ENCODE peak calls at places on chromosomes 11 and 22, in four cellular contexts. G, V, N and I are unnamed samples.

GRCh38 chr22:32754413-32755041 is 47.0 kb upstream of the TIMP3 start:
- DNase-seq in G (no peak), V (peak), N (no peak), I (no peak)

GRCh38 chr11:75262961-75263852 is 22.6 kb downstream of the TPBGL start:
- DNase-seq in G (no peak), V (no peak), N (no peak), I (no peak)

GRCh38 chr22:22922954-22923319 is 35.3 kb downstream of the IGLL5 start:
- DNase-seq in G (peak), V (no peak), N (no peak), I (no peak)

GRCh38 chr22:49935561-49935960 is 17.1 kb downstream of the CRELD2 start:
- DNase-seq in G (no peak), V (peak), N (no peak), I (no peak)

GRCh38 chr11:14336507-14337503 is 22.2 kb downstream of the RRAS2 start:
- DNase-seq in G (no peak), V (peak), N (no peak), I (no peak)

GRCh38 chr11:34542085-34542484 is 28.5 kb upstream of the ELF5 start:
- DNase-seq in G (no peak), V (no peak), N (no peak), I (no peak)

GRCh38 chr11:57680552-57680874 is 12.6 kb downstream of the ZDHHC5 start:
- DNase-seq in G (no peak), V (peak), N (no peak), I (no peak)

GRCh38 chr22:28296452-28296851 is 377.4 kb upstream of the PITPNB start:
- DNase-seq in G (no peak), V (no peak), N (no peak), I (no peak)

GRCh38 chr11:12802418-12803085 is 128.3 kb downstream of the TEAD1 start:
- DNase-seq in G (no peak), V (peak), N (no peak), I (no peak)

GRCh38 chr11:71190551-71190950 is 61.8 kb downstream of the SHANK2 start:
- DNase-seq in G (no peak), V (no peak), N (no peak), I (no peak)

GRCh38 chr11:73277467-73277866 is 5.3 kb downstream of the P2RY6 start:
- DNase-seq in G (no peak), V (no peak), N (no peak), I (no peak)

GRCh38 chr11:3104051-3104714 is 47.0 kb upstream of the CARS1 start:
- DNase-seq in G (no peak), V (no peak), N (no peak), I (no peak)

GRCh38 chr11:2377511-2378443 is 667 bp downstream of the CD81 start:
- DNase-seq in G (peak), V (peak), N (peak), I (no peak)

GRCh38 chr11:106160494-106160893 is 83.0 kb downstream of the AASDHPPT start:
- DNase-seq in G (no peak), V (no peak), N (no peak), I (no peak)

GRCh38 chr11:99229544-99229943 is 208.8 kb downstream of the CNTN5 start:
- DNase-seq in G (no peak), V (no peak), N (no peak), I (no peak)

GRCh38 chr11:533049-533585 is 2.3 kb downstream of the HRAS start:
- DNase-seq in G (no peak), V (no peak), N (no peak), I (no peak)

GRCh38 chr11:41486436-41486835 is 27.0 kb upstream of the LRRC4C start:
- DNase-seq in G (no peak), V (no peak), N (no peak), I (no peak)

GRCh38 chr11:133015457-133015856 is 516.8 kb downstream of the OPCML start:
- DNase-seq in G (no peak), V (no peak), N (no peak), I (no peak)

GRCh38 chr11:94717667-94718066 is 50.5 kb upstream of the AMOTL1 start:
- DNase-seq in G (no peak), V (no peak), N (no peak), I (no peak)

GRCh38 chr11:113286001-113286400 is 28.4 kb upstream of the TTC12 start:
- DNase-seq in G (no peak), V (no peak), N (no peak), I (no peak)

GRCh38 chr22:32310777-32311176 is 46.9 kb upstream of the RFPL3 start:
- DNase-seq in G (no peak), V (no peak), N (no peak), I (no peak)

GRCh38 chr22:46038174-46038487 is 61.2 kb upstream of the WNT7B start:
- DNase-seq in G (no peak), V (no peak), N (no peak), I (no peak)

GRCh38 chr11:47047972-47048371 is 111.4 kb downstream of the CSTPP1 start:
- DNase-seq in G (no peak), V (no peak), N (no peak), I (no peak)

GRCh38 chr22:42321908-42322561 is 51.6 kb upstream of the TCF20 start:
- DNase-seq in G (no peak), V (peak), N (no peak), I (no peak)

GRCh38 chr11:103696130-103696529 is 340.3 kb upstream of the DDI1 start:
- DNase-seq in G (no peak), V (no peak), N (no peak), I (no peak)

GRCh38 chr11:19027829-19028595 is 32.5 kb downstream of the MRGPRX2 start:
- DNase-seq in G (no peak), V (peak), N (no peak), I (no peak)

GRCh38 chr11:2548596-2548995 is 103.8 kb downstream of the KCNQ1 start:
- DNase-seq in G (no peak), V (no peak), N (no peak), I (no peak)

GRCh38 chr11:123357990-123358827 is 71.9 kb upstream of the GRAMD1B start:
- DNase-seq in G (peak), V (peak), N (no peak), I (peak)

GRCh38 chr11:125315088-125315740 is 150.7 kb downstream of the PKNOX2 start:
- DNase-seq in G (peak), V (peak), N (no peak), I (no peak)

GRCh38 chr11:96241351-96241841 is 101.6 kb downstream of the MAML2 start:
- DNase-seq in G (no peak), V (no peak), N (no peak), I (no peak)
- TF ChIP-seq CTCF in G (no peak), V (no peak), N (peak), I (peak)

GRCh38 chr11:66953431-66953833 is 4.8 kb downstream of the PC start:
- DNase-seq in G (no peak), V (no peak), N (no peak), I (no peak)

GRCh38 chr11:66956689-66957290 is 1.4 kb downstream of the PC start:
- DNase-seq in G (no peak), V (peak), N (no peak), I (no peak)

GRCh38 chr11:66951927-66952337 is 6.3 kb downstream of the PC start:
- DNase-seq in G (no peak), V (peak), N (no peak), I (no peak)

GRCh38 chr11:66950113-66950535 is 8.1 kb downstream of the PC start:
- DNase-seq in G (no peak), V (peak), N (no peak), I (no peak)

DNA sequence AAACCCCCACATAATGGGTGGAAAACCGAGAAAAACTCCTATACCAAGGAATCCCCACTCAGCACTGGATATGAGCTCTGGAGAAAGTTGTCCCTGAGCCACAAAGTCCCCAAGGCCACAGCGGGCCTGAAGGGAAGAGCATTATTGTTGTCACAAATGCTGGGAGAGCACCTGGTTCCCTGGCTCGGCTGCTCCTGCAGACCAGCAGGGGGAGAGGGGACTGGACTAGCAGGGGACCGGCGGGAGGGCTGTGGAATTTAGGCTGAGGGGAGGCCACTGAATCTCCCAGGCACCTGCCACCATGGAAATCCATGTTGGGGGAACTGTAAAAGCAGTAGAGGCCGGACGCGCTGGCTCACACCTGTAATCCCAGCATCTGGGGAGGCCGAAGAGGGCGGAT is 7.0 kb downstream of the PC start:
- DNase-seq in G (no peak), V (no peak), N (no peak), I (no peak)
- TF ChIP-seq CTCF in G (no peak), V (no peak), N (no peak), I (no peak)

GRCh38 chr11:26134053-26134452 is 197.9 kb upstream of the ANO3 start:
- DNase-seq in G (no peak), V (no peak), N (no peak), I (no peak)
- TF ChIP-seq CTCF in G (no peak), V (no peak), N (no peak), I (no peak)

GRCh38 chr22:19800761-19801244 is 40.2 kb downstream of the TBX1 start:
- DNase-seq in G (peak), V (peak), N (no peak), I (peak)
- TF ChIP-seq CTCF in G (peak), V (peak), N (peak), I (peak)